ENCODE peak calls at places on chromosomes 3 and 15, in eight cellular contexts. X, J, V, F, B, E, T and U are unnamed samples.

GRCh38 chr3:72177075-72178050 is 392.4 kb upstream of the PROK2 start:
- DNase-seq in E (peak), V (peak), T (no peak), B (no peak), X (peak), J (peak), F (peak), U (no peak)

GRCh38 chr3:53974314-53974713 is 82.7 kb upstream of the SELENOK start:
- DNase-seq in F (no peak), J (no peak), E (no peak), V (no peak), T (no peak), X (no peak), B (no peak), U (no peak)

GRCh38 chr3:24235121-24235520 is 259.5 kb downstream of the THRB start:
- DNase-seq in J (peak), B (peak), F (peak), V (peak), E (no peak), T (no peak), X (no peak), U (no peak)

GRCh38 chr15:101029971-101030661 is 111.0 kb downstream of the LRRK1 start:
- DNase-seq in F (no peak), B (no peak), T (no peak), E (no peak), J (no peak), X (peak), V (no peak), U (no peak)

GRCh38 chr3:184564685-184565385 is 3.2 kb downstream of the EPHB3 start:
- DNase-seq in X (peak), J (no peak), V (no peak), F (no peak), E (no peak), B (no peak), T (no peak), U (no peak)

GRCh38 chr15:31241888-31242287 is 84.7 kb upstream of the KLF13 start:
- DNase-seq in T (no peak), J (no peak), V (no peak), X (no peak), F (no peak), E (no peak), B (no peak), U (no peak)

GRCh38 chr3:64157150-64158035 is 67.9 kb downstream of the PRICKLE2 start:
- DNase-seq in B (peak), E (no peak), J (no peak), T (no peak), X (no peak), F (peak), V (no peak), U (no peak)

GRCh38 chr3:40780801-40781406 is 256.1 kb downstream of the ZNF621 start:
- DNase-seq in B (no peak), T (peak), J (peak), V (peak), E (peak), F (peak), X (peak), U (no peak)

GRCh38 chr15:31082771-31083393 is 18.6 kb downstream of the TRPM1 start:
- DNase-seq in V (no peak), X (no peak), F (no peak), E (no peak), T (no peak), J (no peak), B (no peak), U (no peak)

GRCh38 chr3:52406231-52406661 is 38.7 kb downstream of the SEMA3G start:
- DNase-seq in E (no peak), F (no peak), T (no peak), V (no peak), X (peak), B (no peak), J (no peak), U (no peak)

GRCh38 chr15:37880009-37880834 is 54.2 kb upstream of the TMCO5A start:
- DNase-seq in J (peak), B (no peak), X (no peak), T (no peak), E (no peak), F (peak), V (peak), U (no peak)

GRCh38 chr3:58093573-58094195 is 85.5 kb downstream of the FLNB start:
- DNase-seq in B (peak), F (no peak), J (peak), V (no peak), X (no peak), E (no peak), T (no peak), U (no peak)

GRCh38 chr3:105539897-105540296 is 173.2 kb downstream of the ALCAM start:
- DNase-seq in V (no peak), F (no peak), T (no peak), E (no peak), X (no peak), J (peak), B (no peak), U (no peak)

GRCh38 chr15:31365655-31366127 is 39.1 kb downstream of the KLF13 start:
- DNase-seq in V (peak), B (no peak), J (peak), T (peak), F (peak), X (peak), E (peak), U (peak)

GRCh38 chr3:196774191-196774820 is 34.6 kb downstream of the PAK2 start:
- DNase-seq in F (no peak), X (no peak), T (no peak), V (no peak), B (no peak), J (no peak), E (no peak), U (no peak)

GRCh38 chr3:9779721-9780450 is 10.1 kb upstream of the CAMK1 start:
- DNase-seq in E (no peak), J (no peak), T (no peak), V (peak), B (no peak), F (peak), X (no peak), U (no peak)

GRCh38 chr15:69468241-69469121 is 15.9 kb downstream of the RPLP1 start:
- DNase-seq in F (peak), V (peak), E (no peak), X (no peak), T (no peak), B (peak), J (peak), U (no peak)

GRCh38 chr3:113194747-113195400 is 16.5 kb upstream of the BOC start:
- DNase-seq in B (no peak), V (no peak), T (no peak), F (peak), E (no peak), X (no peak), J (no peak), U (no peak)

GRCh38 chr15:57772223-57772957 is 65.9 kb downstream of the POLR2M start:
- DNase-seq in F (no peak), J (peak), X (no peak), T (no peak), B (no peak), E (no peak), V (no peak), U (no peak)

GRCh38 chr15:74793135-74794028 is 11.5 kb downstream of the CSK start:
- DNase-seq in V (no peak), T (no peak), J (peak), F (no peak), X (no peak), E (no peak), B (no peak), U (no peak)

GRCh38 chr3:52112056-52112455 is 42.2 kb downstream of the POC1A start:
- DNase-seq in B (no peak), T (no peak), V (no peak), X (peak), J (no peak), F (no peak), E (no peak), U (no peak)

GRCh38 chr3:126375835-126376331 is 18.7 kb upstream of the KLF15 start:
- DNase-seq in B (no peak), T (no peak), X (no peak), F (no peak), J (no peak), E (no peak), V (no peak), U (no peak)

GRCh38 chr3:144270100-144270499 is 298.5 kb downstream of the DIPK2A start:
- DNase-seq in T (peak), V (peak), B (no peak), F (no peak), X (no peak), E (no peak), J (no peak), U (no peak)

GRCh38 chr3:119492128-119492527 is 6.2 kb upstream of the TIMMDC1 start:
- DNase-seq in F (no peak), B (no peak), T (no peak), J (peak), X (no peak), V (no peak), E (no peak), U (no peak)

GRCh38 chr15:74835312-74835823 is 7.6 kb downstream of the ULK3 start:
- DNase-seq in T (peak), V (peak), J (peak), E (peak), F (peak), X (peak), B (peak), U (no peak)

GRCh38 chr3:49028298-49028672 is 913 bp downstream of the IMPDH2 start:
- DNase-seq in F (no peak), J (no peak), B (no peak), V (no peak), T (no peak), E (no peak), X (no peak), U (no peak)

GRCh38 chr3:42492508-42493080 is 9.8 kb upstream of the VIPR1 start:
- DNase-seq in E (no peak), T (no peak), F (no peak), J (no peak), B (no peak), X (no peak), V (peak), U (no peak)

GRCh38 chr3:99625643-99626414 is 12.6 kb upstream of the COL8A1 start:
- DNase-seq in B (no peak), E (no peak), J (peak), T (no peak), V (no peak), X (no peak), F (no peak), U (no peak)

GRCh38 chr3:37198547-37198946 is 24.2 kb upstream of the LRRFIP2 start:
- DNase-seq in X (no peak), J (no peak), V (no peak), E (no peak), B (no peak), F (no peak), T (no peak), U (no peak)

GRCh38 chr15:101258238-101259144 is 6.6 kb upstream of the CHSY1 start:
- DNase-seq in F (peak), B (no peak), T (peak), J (peak), V (peak), X (no peak), E (no peak), U (no peak)

GRCh38 chr3:67460841-67461240 is 193.6 kb downstream of the SUCLG2 start:
- DNase-seq in X (no peak), F (no peak), E (no peak), T (no peak), B (no peak), V (no peak), J (peak), U (no peak)

GRCh38 chr3:149468504-149469212 is 5.8 kb upstream of the TM4SF4 start:
- DNase-seq in B (peak), F (no peak), V (peak), E (no peak), X (no peak), T (no peak), J (no peak), U (no peak)

DNA sequence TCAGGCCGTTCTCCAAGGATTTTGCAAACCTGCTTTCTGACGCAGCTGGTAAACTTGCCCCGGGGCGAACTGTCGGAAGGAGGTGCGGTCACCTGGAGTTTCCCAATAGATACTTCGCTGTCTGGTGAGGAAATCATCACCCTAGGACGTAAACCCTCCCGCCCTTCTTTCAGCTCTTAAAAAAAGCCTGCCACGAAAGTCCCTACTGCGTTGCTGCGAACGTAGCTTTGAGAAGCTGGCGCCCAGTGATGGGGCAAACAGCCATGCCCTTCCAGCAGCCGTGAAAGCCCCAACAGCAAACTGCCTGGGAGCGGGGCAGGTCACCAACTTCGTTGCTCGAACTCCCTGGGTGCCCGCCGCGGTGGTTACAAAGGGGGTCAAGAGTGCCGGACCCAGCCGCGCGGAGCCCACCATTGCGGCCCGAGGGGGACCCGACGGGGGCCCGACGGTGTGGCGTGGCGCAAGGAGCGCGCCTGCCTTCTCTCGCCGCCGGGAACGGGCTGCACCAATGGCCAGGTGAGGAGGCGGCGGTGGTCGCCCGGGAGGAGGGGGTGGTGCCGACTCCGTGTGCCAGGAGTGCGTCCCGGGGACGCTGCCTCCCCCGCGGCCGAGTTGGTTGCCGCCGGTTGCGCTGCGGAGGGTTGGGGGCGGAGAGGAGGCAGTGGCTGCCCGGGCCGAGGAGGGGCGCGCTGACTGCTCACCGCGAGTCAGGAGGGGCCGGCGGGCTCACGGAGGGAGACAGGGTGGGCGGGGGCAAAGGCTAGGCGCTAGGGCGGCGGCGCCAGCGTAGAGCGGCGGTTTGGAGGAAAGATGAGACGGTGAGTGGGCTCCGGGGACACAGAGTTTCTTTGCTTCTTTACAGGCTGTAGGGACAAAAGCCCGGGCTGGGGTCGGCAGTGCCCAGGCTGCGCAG is at the start of gene PHLDB2:
- DNase-seq in E (peak), F (peak), J (peak), V (peak), T (peak), B (peak), X (peak), U (peak)
- TF ChIP-seq CTCF in E (no peak), F (no peak), J (no peak), V (no peak), T (no peak), B (no peak), X (no peak), U (no peak)

DNA sequence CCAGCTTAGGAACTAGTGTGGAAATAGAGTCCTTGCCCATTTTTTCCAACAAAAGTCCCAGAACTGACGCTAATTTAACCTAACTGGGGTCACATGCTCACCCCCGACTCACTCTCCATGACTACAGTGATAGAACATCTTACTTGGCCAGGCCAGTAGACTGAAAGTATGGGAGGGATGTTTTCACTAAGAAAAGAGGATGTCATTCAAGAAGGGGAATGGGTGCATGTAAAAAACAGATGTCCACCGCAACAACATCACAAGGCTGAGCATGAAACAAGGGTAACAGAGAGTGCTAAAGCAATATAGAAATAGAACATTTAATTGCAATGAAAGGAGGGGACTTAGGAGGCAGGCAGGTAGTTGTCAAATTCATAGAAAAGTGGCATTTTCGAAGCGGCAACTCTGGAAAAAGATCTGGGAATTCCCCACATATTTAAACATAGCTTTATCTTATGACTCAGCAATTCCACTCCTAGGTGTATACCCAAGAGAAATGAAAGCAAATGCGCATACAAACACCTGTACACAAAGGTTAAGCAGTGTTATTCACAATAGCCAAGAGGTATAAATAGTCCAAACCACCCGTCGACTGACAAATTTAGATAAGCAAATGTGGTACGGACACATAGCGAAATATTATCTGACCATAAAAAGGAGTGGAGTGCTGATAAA is 41.1 kb upstream of the UBE2E2 start:
- DNase-seq in X (no peak), V (no peak), F (no peak), J (no peak), T (no peak), E (no peak), B (peak), U (no peak)
- H3K4me3 ChIP-seq in X (no peak), V (no peak), F (no peak), J (no peak), T (no peak), E (no peak), B (no peak), U (no peak)

GRCh38 chr3:142022381-142022780 is 127.0 kb downstream of the TFDP2 start:
- DNase-seq in T (no peak), F (peak), V (no peak), B (no peak), J (peak), E (no peak), X (no peak), U (peak)
- TF ChIP-seq CTCF in T (no peak), F (peak), V (no peak), B (no peak), J (no peak), E (peak), X (peak), U (peak)

GRCh38 chr3:59658236-59658635 is 608.4 kb upstream of the CFAP20DC start:
- DNase-seq in T (no peak), J (no peak), X (no peak), F (no peak), V (no peak), B (no peak), E (no peak), U (no peak)

GRCh38 chr3:59655616-59656015 is 605.8 kb upstream of the CFAP20DC start:
- DNase-seq in E (no peak), B (no peak), J (no peak), F (no peak), T (no peak), V (no peak), X (no peak), U (no peak)

GRCh38 chr3:59654953-59655430 is 605.2 kb upstream of the CFAP20DC start:
- DNase-seq in F (no peak), E (no peak), X (no peak), T (no peak), B (no peak), V (no peak), J (no peak), U (no peak)

GRCh38 chr3:59653405-59654119 is 603.7 kb upstream of the CFAP20DC start:
- DNase-seq in X (no peak), B (no peak), V (no peak), T (no peak), F (no peak), E (no peak), J (no peak), U (no peak)

GRCh38 chr3:59654120-59654952 is 604.5 kb upstream of the CFAP20DC start:
- DNase-seq in T (peak), B (peak), X (no peak), F (peak), E (peak), J (peak), V (peak), U (no peak)
- H3K4me3 ChIP-seq in T (no peak), B (no peak), X (no peak), F (no peak), E (no peak), J (no peak), V (no peak), U (no peak)